ENCODE peak calls at places on chromosomes 16 and 17, in seven cellular contexts. M is heart left ventricle, K is HCT116, H is spleen, A is transverse colon, D is esophagus squamous epithelium, V is ovary. O is an unnamed sample.

GRCh38 chr17:69175812-69176517 is 34.3 kb upstream of the ABCA6 start:
- DNase-seq in K (peak; percentile 77), V (no peak), M (no peak), D (no peak), H (no peak), A (no peak), O (no peak)

GRCh38 chr17:67443931-67444597 is 67.0 kb downstream of the PITPNC1 start:
- DNase-seq in H (no peak), V (no peak), A (no peak), D (no peak), K (no peak), M (no peak), O (no peak)

GRCh38 chr17:50196826-50197225 is 4.6 kb downstream of the COL1A1 start:
- DNase-seq in V (no peak), D (no peak), H (no peak), A (no peak), K (no peak), M (no peak), O (peak; percentile 63)

GRCh38 chr17:62653002-62653830 is 25.7 kb downstream of the MRC2 start:
- DNase-seq in K (no peak), M (peak; percentile 71), H (peak; percentile 82), D (no peak), V (peak; percentile 84), A (peak; percentile 52), O (peak; percentile 89)

GRCh38 chr17:7897773-7898172 is 9.2 kb downstream of the CHD3 start:
- DNase-seq in V (no peak), K (no peak), H (no peak), M (no peak), A (peak; percentile 27), D (no peak), O (no peak)

GRCh38 chr16:83903739-83904138 is 4.8 kb downstream of the MLYCD start:
- DNase-seq in M (peak; percentile 88), K (no peak), A (peak; percentile 25), D (no peak), H (no peak), V (peak; percentile 78), O (no peak)

GRCh38 chr17:8029121-8029520 is 9.7 kb upstream of the ALOX15B start:
- DNase-seq in V (no peak), M (no peak), K (no peak), D (no peak), A (no peak), H (peak; percentile 3), O (no peak)

GRCh38 chr16:22109258-22109898 is 17.0 kb downstream of the VWA3A start:
- DNase-seq in A (no peak), M (no peak), K (no peak), V (no peak), D (no peak), H (no peak), O (no peak)

GRCh38 chr16:2987854-2988253 is 7.6 kb upstream of the PKMYT1 start:
- DNase-seq in K (no peak), H (no peak), V (no peak), M (no peak), D (no peak), A (no peak), O (peak; percentile 51)

GRCh38 chr17:50169881-50170459 is 4.2 kb downstream of the SGCA start:
- DNase-seq in M (peak; percentile 27), K (no peak), H (peak; percentile 71), V (no peak), D (no peak), A (no peak), O (no peak)

GRCh38 chr17:17603178-17603894 is 11.8 kb upstream of the PEMT start:
- DNase-seq in A (no peak), K (no peak), D (no peak), V (no peak), H (no peak), M (no peak), O (no peak)

GRCh38 chr17:50853781-50854180 is 12.4 kb downstream of the TOB1 start:
- DNase-seq in M (no peak), H (peak; percentile 13), D (no peak), K (no peak), A (no peak), V (no peak), O (no peak)

GRCh38 chr16:67770371-67770991 is 35.9 kb downstream of the RANBP10 start:
- DNase-seq in V (no peak), H (no peak), A (no peak), K (no peak), M (no peak), D (no peak), O (no peak)

GRCh38 chr17:74779948-74780400 is 3.8 kb upstream of the NAT9 start:
- DNase-seq in K (no peak), A (peak; percentile 61), H (peak; percentile 92), V (no peak), M (peak; percentile 51), D (no peak), O (no peak)

GRCh38 chr16:11349599-11350276 is 4.5 kb downstream of the RMI2 start:
- DNase-seq in M (peak; percentile 48), H (no peak), A (peak; percentile 49), D (no peak), K (no peak), V (peak; percentile 63), O (no peak)

GRCh38 chr16:30927789-30928378 is 4.5 kb downstream of the FBXL19 start:
- DNase-seq in K (peak; percentile 61), V (peak; percentile 72), D (no peak), M (peak; percentile 66), A (peak; percentile 41), H (peak; percentile 83), O (peak; percentile 73)

GRCh38 chr17:13646411-13646810 is 44.7 kb upstream of the HS3ST3A1 start:
- DNase-seq in V (no peak), H (no peak), A (no peak), K (no peak), D (no peak), M (no peak), O (no peak)

GRCh38 chr17:59406808-59407381 is 75.4 kb downstream of the YPEL2 start:
- DNase-seq in H (no peak), D (no peak), V (no peak), K (no peak), A (no peak), M (no peak), O (no peak)

GRCh38 chr16:74448990-74449389 is 27.7 kb upstream of the CLEC18B start:
- DNase-seq in A (peak; percentile 56), M (peak; percentile 86), K (peak; percentile 63), H (no peak), V (peak; percentile 71), D (no peak), O (peak; percentile 82)

GRCh38 chr17:77127735-77128361 is 12.9 kb upstream of the SEC14L1 start:
- DNase-seq in H (peak; percentile 88), K (no peak), M (peak; percentile 80), V (no peak), D (no peak), A (peak; percentile 76), O (no peak)

GRCh38 chr16:77223184-77223583 is 24.0 kb downstream of the SYCE1L start:
- DNase-seq in H (no peak), K (no peak), M (no peak), V (no peak), A (no peak), D (no peak), O (peak; percentile 23)

GRCh38 chr17:54439816-54440215 is 460.8 kb upstream of the TOM1L1 start:
- DNase-seq in V (no peak), K (no peak), D (no peak), A (no peak), H (no peak), M (no peak), O (no peak)

GRCh38 chr16:15618392-15618791 is 24.6 kb downstream of the MARF1 start:
- DNase-seq in M (no peak), K (no peak), D (no peak), V (no peak), A (no peak), H (no peak), O (no peak)

DNA sequence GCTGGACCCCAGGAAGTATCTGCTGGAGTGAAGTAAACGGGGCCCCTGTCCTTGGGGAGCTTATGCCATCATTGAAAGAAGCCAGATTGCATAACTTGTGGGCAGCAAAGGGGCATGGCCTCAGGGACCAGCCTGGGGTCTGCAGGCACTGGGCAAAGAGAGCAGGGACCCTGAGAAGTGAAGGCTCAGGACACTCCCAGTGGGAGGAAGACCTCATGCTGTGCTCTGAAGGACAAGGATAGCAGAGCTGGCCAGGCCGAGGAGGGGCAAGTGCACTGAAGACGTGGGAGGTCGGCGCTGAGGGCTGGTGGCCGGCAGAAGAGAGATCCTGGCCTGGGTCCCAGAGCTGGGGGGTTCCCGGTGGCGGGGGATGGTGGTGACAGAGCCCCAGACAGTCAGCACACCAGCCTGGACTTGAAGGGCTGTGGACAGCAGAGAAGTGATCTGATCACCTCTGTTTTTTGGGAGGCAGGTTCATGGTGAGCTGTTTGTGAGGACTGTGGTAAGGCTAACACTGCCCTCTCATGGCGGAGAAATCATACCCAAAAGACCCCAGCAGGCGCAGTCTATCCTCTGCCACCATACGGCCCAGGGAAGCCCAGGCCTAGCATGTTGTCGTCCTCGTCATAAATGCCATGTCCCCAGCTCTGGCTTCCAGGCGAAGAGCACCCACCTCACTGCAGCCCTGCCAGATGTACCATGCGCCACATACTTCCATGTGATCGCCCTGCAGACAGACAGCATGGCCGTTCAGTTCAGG is 7.1 kb upstream of the CNP start:
- DNase-seq in V (peak; percentile 49), H (no peak), A (no peak), K (peak; percentile 27), M (no peak), D (no peak), O (no peak)
- TF ChIP-seq POLR2A in V (no peak), H (no peak), A (no peak), K (no peak), M (no peak), D (no peak), O (no peak)

GRCh38 chr17:75785016-75785769 is 587 bp downstream of the UNK start:
- DNase-seq in D (peak; percentile 84), A (peak; percentile 92), K (peak; percentile 76), V (peak; percentile 96), H (peak; percentile 87), M (peak; percentile 92), O (peak; percentile 70)
- TF ChIP-seq POLR2A in D (no peak), A (peak; percentile 63), K (peak; percentile 75), V (peak; percentile 89), H (no peak), M (peak; percentile 52), O (peak; percentile 65)

DNA sequence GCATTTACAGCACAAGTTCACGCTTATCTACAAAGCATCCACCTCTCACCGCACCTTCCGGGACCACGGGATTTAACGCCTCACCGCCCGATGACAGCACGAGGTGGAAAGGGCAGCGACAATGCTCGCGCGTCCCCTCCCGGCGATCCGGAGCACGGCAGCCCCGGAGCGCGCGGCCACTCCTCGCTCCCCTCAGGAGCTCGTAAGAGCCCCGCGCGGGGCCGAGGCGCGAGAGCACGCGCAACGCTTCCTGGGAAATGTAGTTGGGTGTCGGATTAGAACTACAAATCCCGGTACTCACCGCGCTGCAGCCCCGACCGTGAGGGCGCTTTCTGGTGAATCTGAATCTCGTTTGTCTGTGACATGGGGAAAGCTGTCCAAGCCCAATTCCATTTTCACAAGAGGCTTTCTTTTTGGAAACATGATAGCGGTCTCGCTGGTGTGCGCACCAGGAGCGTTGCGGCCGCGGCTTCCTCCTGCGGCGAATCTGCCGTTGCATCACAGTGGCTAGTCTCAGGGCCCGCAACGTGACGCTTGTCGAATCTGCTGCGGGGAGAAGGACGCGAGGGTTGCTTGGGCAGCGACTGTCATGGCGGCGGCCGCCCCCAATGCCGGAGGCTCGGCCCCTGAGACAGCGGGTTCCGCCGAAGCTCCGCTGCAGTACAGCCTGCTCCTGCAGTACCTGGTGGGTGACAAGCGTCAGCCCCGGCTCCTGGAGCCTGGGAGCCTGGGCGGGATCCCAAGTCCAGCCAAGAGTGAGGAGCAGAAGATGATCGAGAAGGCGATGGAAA is at the start of gene TIMM22:
- DNase-seq in D (peak; percentile 67), V (peak; percentile 94), H (peak; percentile 98), A (peak; percentile 94), M (peak; percentile 94), K (peak; percentile 96), O (peak; percentile 92)
- TF ChIP-seq POLR2A in D (no peak), V (peak; percentile 78), H (peak; percentile 46), A (peak; percentile 84), M (peak; percentile 59), K (peak; percentile 80), O (peak; percentile 88)

GRCh38 chr16:20675488-20676267 is 21.8 kb downstream of the ACSM1 start:
- DNase-seq in A (peak; percentile 79), K (peak; percentile 19), M (no peak), D (no peak), H (peak; percentile 79), V (peak; percentile 49), O (no peak)
- TF ChIP-seq POLR2A in A (no peak), K (no peak), M (no peak), D (no peak), H (no peak), V (no peak), O (no peak)

O was measured in H54.